ENCODE peak calls at places on chromosomes 4 and X, in five cellular contexts. D, R, V, H and C are unnamed samples.

GRCh38 chrX:32852203-32852602 is 359.1 kb downstream of the DMD start:
- DNase-seq in D (no peak), R (no peak), V (no peak), H (no peak), C (no peak)

GRCh38 chrX:41824551-41824950 is 98.8 kb downstream of the CASK start:
- DNase-seq in D (no peak), R (no peak), V (no peak), H (peak; percentile 12), C (no peak)

GRCh38 chrX:48470110-48470832 is at the start of gene SLC38A5:
- DNase-seq in D (no peak), R (no peak), V (no peak), H (no peak), C (no peak)

GRCh38 chrX:39528161-39528560 is 569.6 kb downstream of the BCOR start:
- DNase-seq in D (no peak), R (no peak), V (no peak), H (no peak), C (no peak)

GRCh38 chr4:152780267-152780811 is 585 bp downstream of the ARFIP1 start:
- DNase-seq in D (peak; percentile 20), R (no peak), V (no peak), H (peak; percentile 40), C (no peak)

GRCh38 chr4:140426610-140427103 is 791 bp downstream of the CLGN start:
- DNase-seq in D (peak; percentile 52), R (no peak), V (no peak), H (peak; percentile 19), C (no peak)

GRCh38 chr4:152591361-152591760 is 55.5 kb upstream of the FBXW7 start:
- DNase-seq in D (no peak), R (peak; percentile 0), V (peak; percentile 19), H (peak; percentile 65), C (no peak)

GRCh38 chrX:56564182-56564885 is 907 bp downstream of the UBQLN2 start:
- DNase-seq in D (no peak), R (no peak), V (peak; percentile 11), H (peak; percentile 13), C (no peak)

GRCh38 chrX:65667503-65668355 is at the start of gene MSN:
- DNase-seq in D (no peak), R (peak; percentile 56), V (peak; percentile 65), H (peak; percentile 59), C (no peak)

GRCh38 chr4:151540728-151541437 is 131.9 kb downstream of the FHIP1A start:
- DNase-seq in D (peak; percentile 87), R (no peak), V (no peak), H (peak; percentile 70), C (no peak)

GRCh38 chr4:88802585-88803285 is 105.1 kb upstream of the NAP1L5 start:
- DNase-seq in D (no peak), R (no peak), V (no peak), H (no peak), C (no peak)

GRCh38 chrX:356385-357034 is 30.2 kb downstream of the PPP2R3B start:
- DNase-seq in D (no peak), R (no peak), V (no peak), H (no peak), C (no peak)